ENCODE peak calls at places on chromosomes 7 and 10, in four cellular contexts. J is left ventricle myocardium inferior, N is PC-3, L is psoas muscle. S is an unnamed sample. For H3K27me3, the result is how much of the 10 kb centered on the place peaks cover.

GRCh38 chr10:97719602-97720001 is 6.1 kb downstream of the MARVELD1 start:
- DNase-seq in J (no peak), N (no peak), L (no peak), S (no peak)

GRCh38 chr10:69362471-69362954 is 54.2 kb downstream of the TACR2 start:
- DNase-seq in J (peak), N (peak), L (peak), S (no peak)

GRCh38 chr10:20265146-20265545 is 448.9 kb downstream of the PLXDC2 start:
- DNase-seq in J (no peak), N (no peak), L (no peak), S (no peak)

GRCh38 chr7:144011458-144012230 is 11.5 kb downstream of the OR6B1 start:
- DNase-seq in J (no peak), N (peak), L (no peak), S (no peak)

GRCh38 chr10:129861776-129862530 is 102.1 kb downstream of the EBF3 start:
- DNase-seq in J (no peak), N (no peak), L (peak), S (no peak)

GRCh38 chr10:53836638-53837037 is 964.4 kb downstream of the PCDH15 start:
- DNase-seq in J (no peak), N (peak), L (no peak), S (no peak)

GRCh38 chr10:46040004-46040403 is 6.1 kb downstream of the MSMB start:
- DNase-seq in J (no peak), N (peak), L (no peak), S (no peak)

GRCh38 chr7:106775552-106775936 is 89.5 kb upstream of the PIK3CG start:
- DNase-seq in J (no peak), N (peak), L (no peak), S (peak)

GRCh38 chr7:82655965-82656364 is 212.4 kb upstream of the CACNA2D1 start:
- DNase-seq in J (no peak), N (no peak), L (no peak), S (no peak)

GRCh38 chr7:101650579-101651081 is 21.5 kb upstream of the MYL10 start:
- DNase-seq in J (no peak), N (peak), L (no peak), S (no peak)

GRCh38 chr10:123965973-123966895 is 74.6 kb upstream of the CPXM2 start:
- DNase-seq in J (no peak), N (no peak), L (no peak), S (no peak)

GRCh38 chr10:63425512-63425911 is 40.3 kb downstream of the JMJD1C start:
- DNase-seq in J (no peak), N (no peak), L (no peak), S (no peak)

DNA sequence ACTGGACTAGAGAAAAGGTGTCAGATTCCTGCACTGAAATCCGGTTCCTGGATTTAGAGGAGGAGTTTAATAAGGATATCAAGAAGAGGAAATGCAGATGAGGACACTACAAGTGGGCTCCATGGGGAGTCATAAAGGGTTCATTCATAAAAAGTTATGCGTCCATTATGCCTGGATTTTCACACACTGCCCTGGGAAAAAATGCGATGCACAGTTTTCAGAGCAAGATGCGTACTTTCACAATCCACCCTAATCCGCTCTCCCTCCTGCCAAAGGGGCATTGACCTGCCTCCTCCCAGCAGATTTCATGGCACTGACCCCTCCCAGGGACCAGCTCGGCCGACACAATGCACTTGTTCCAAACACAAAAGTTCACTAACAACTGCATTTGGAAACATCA is 42.2 kb upstream of the OPALIN start:
- DNase-seq in J (no peak), N (no peak), L (no peak), S (no peak)
- H3K27me3 ChIP-seq in J (under half), N (half or more), L (under half), S (under half)

GRCh38 chr10:113613427-113613826 is 50.4 kb downstream of the NRAP start:
- DNase-seq in J (no peak), N (no peak), L (no peak), S (no peak)
- H3K27me3 ChIP-seq in J (under half), N (under half), L (under half), S (under half)

GRCh38 chr10:101772017-101772894 is 3.7 kb downstream of the FGF8 start:
- DNase-seq in J (no peak), N (no peak), L (peak), S (no peak)

GRCh38 chr10:101772895-101773761 is 2.8 kb downstream of the FGF8 start:
- DNase-seq in J (no peak), N (no peak), L (no peak), S (no peak)

GRCh38 chr10:101773923-101774588 is 1.9 kb downstream of the FGF8 start:
- DNase-seq in J (no peak), N (no peak), L (no peak), S (no peak)

GRCh38 chr10:101775273-101776131 is at the start of gene FGF8:
- DNase-seq in J (no peak), N (no peak), L (no peak), S (no peak)

DNA sequence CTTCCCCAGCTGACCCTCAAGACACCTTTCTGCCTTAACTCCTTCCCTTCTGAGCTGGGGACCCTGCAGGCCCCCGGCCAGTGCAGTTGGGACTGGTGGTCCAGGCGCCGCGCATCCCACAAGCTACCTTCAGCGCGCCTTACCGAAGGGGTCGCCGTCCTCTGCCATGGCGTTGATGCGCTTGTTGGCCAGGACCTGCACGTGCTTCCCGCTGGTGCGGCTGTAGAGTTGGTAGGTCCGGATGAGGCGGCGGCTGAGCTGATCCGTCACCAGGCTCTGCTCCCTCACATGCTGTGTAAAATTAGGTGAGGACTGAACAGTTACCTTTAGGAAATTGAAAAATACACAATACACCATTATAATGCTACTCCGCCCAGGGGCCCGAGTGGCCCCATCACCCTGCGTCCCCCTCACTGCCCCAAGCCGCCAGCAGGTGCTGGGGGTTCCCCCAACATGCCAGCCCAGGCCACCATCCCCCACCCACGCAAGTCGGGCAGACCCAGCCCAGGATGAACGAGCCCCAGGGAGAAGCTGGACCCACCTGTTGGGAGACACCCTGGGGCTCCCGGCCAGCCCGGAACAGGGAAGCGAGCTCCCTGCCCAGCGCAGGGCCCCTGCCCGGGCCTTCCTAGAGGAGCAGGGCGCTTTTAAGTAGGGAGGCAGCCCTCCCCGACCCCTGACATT is 1.2 kb downstream of the FGF8 start:
- DNase-seq in J (no peak), N (no peak), L (no peak), S (no peak)
- H3K27me3 ChIP-seq in J (half or more), N (under half), L (under half), S (under half)

GRCh38 chr10:117518246-117518645 is 24.3 kb upstream of the EMX2 start:
- DNase-seq in J (no peak), N (no peak), L (no peak), S (no peak)

GRCh38 chr10:117519366-117519765 is 23.2 kb upstream of the EMX2 start:
- DNase-seq in J (no peak), N (no peak), L (no peak), S (no peak)

GRCh38 chr10:117514971-117515370 is 27.6 kb upstream of the EMX2 start:
- DNase-seq in J (no peak), N (no peak), L (no peak), S (no peak)

DNA sequence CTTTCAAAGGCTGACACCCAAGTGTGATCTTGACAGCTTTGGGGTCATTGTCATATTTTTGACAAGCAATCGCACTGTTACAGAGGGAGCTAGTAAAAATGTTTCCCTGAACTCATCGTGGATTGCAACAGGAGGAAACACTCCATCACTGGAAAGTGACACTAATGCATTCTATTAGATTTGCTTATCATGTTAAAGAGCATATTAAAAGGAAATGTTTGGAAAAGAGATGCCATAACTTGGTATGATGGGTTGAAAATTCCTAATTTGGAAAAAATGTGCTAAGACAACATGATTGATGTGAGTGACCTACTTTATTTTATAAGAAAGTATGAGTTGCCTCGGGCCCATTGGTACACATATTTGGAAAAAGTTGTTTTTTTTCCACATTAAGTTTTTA is 22.7 kb upstream of the EMX2 start:
- DNase-seq in J (no peak), N (no peak), L (no peak), S (no peak)
- H3K27me3 ChIP-seq in J (half or more), N (half or more), L (under half), S (under half)

GRCh38 chr10:108034808-108035207 is 870.3 kb upstream of the SORCS1 start:
- DNase-seq in J (no peak), N (no peak), L (no peak), S (no peak)
- H3K27me3 ChIP-seq in J (under half), N (under half), L (under half), S (under half)

GRCh38 chr10:115095758-115096157 is 2.6 kb downstream of the ATRNL1 start:
- DNase-seq in J (no peak), N (no peak), L (no peak), S (no peak)
- H3K27me3 ChIP-seq in J (half or more), N (half or more), L (under half), S (under half)

GRCh38 chr7:150964593-150965111 is 13.5 kb downstream of the KCNH2 start:
- DNase-seq in J (peak), N (no peak), L (no peak), S (no peak)
- H3K27me3 ChIP-seq in J (half or more), N (under half), L (under half), S (under half)

DNA sequence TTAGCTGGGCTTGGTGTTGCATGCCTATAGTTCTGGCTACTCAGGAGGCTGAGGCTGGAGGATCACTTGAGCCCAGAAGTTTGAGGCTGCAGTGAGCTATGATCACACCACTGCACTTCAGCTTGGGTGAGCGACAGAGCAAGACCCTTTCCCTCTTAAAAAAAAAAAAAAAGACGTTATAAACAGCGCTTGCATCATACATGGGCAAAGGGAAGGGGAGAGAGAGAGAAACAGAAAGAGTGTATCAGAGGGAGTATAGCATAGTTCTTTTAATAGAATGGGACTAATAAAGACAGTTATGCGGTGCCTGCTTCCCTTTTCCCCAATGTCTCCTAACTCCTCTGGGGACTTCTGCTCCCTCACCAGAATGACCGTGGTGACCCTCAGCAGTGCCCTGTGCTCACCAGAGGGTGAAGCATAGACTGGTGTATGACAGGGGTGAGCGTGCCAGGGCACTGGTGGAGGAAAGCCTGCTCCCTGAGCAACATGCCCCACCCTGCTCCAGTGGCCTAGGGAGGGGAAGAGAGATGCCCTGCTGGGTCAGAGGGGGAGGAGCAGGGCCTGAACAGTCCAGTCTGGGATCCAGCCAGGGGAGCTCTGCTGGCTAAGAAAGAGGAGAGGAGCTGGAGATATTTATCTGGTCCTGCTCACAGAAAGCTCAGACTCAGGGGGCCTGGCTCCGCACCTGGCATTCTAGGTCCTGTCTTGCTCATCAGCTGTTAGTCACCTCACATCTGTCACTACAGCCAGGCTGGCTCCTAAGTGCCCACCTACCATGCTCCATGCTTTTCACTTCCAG is 2.3 kb downstream of the PDZD7 start:
- DNase-seq in J (no peak), N (no peak), L (peak), S (no peak)
- H3K27me3 ChIP-seq in J (under half), N (under half), L (under half), S (under half)

DNA sequence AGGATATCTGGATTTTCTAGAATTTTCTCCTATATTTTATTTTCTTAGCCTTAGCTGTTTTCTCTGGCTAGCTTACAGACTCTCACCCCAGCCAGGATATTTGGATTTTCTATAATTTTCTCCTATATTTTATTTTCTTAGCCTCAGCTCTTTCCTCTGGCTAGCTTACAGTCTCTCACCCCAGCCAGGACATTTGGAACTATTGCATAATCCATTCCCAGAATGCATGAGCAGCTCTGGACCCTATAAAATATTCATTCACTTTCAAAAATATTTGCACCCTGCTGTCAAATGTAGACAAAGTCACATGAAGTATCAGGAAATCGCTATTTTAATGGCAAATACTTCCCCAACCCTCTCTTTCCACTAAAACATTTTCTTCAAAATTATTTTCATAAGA is 298.9 kb downstream of the DNAJB6 start:
- DNase-seq in J (no peak), N (no peak), L (no peak), S (no peak)
- H3K27me3 ChIP-seq in J (half or more), N (under half), L (under half), S (under half)

GRCh38 chr7:27147211-27148030 is at the start of gene HOXA6:
- DNase-seq in J (no peak), N (peak), L (peak), S (no peak)

GRCh38 chr7:27148031-27148775 is 629 bp upstream of the HOXA6 start:
- DNase-seq in J (no peak), N (peak), L (peak), S (no peak)

GRCh38 chr7:27145884-27146401 is 1.6 kb downstream of the HOXA6 start:
- DNase-seq in J (no peak), N (no peak), L (no peak), S (no peak)

GRCh38 chr7:27145167-27145883 is 1.8 kb upstream of the HOXA5 start:
- DNase-seq in J (no peak), N (no peak), L (peak), S (no peak)

DNA sequence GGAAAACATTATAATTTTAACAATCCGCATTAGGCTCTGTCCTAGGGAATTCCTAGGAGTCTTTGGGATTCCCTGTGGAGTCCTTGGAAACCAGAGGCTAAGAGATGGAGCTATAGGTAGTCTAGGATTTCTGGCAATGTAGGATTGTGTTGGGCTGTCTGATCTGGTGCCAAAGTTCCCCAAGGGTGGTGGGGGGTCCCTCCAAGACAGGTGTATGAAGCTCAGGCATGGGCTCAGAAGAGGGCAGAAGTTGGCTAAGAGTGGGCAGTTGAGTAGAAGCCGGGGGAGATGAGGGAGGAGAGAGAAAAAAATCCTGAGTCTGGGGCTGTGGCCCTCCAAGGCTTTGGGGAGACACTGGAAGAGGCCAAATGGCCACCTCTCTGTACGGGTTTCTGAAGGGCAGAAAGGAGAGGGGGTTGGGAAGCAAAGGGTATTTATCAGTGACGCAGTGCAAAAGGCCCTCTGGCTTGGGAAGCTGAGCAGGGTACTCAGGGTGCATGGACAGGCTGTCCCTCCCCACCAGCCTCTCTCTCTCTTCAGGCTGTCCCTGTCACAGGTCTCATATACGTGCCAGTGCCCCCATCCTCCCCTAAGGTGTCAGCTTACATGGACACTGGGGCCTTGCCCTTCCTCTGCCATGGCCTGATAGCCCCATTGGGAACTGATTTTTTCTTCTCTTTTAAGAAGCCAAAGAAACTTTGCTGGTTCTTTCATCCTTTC is 923 bp downstream of the HOXA6 start:
- DNase-seq in J (no peak), N (no peak), L (peak), S (no peak)
- H3K27me3 ChIP-seq in J (half or more), N (under half), L (under half), S (under half)

S was measured in BJ.